ENCODE peak calls at places on chromosomes 7 and 10, in ten cellular contexts. One of them, this sample, is unnamed.
A peak's percentile ranks its signal among the peaks of the same experiment; 100 is the strongest.

GRCh38 chr7:32227746-32228145 is 157.5 kb upstream of the PDE1C start:
- DNase-seq in mammary epithelial cell: no peak
- DNase-seq in heart left ventricle: no peak
- DNase-seq in AG09309: no peak
- DNase-seq in body of pancreas: no peak
- DNase-seq in fibroblast of mammary gland: no peak
- DNase-seq in left ventricle myocardium inferior: no peak
- DNase-seq in lower lobe of right lung: no peak
- DNase-seq in NB4: no peak
- DNase-seq in Peyer's patch: no peak
- DNase-seq in this sample: no peak

GRCh38 chr10:1074748-1075358 is 18.7 kb downstream of the WDR37 start:
- DNase-seq in body of pancreas: no peak
- DNase-seq in heart left ventricle: no peak
- DNase-seq in lower lobe of right lung: peak; percentile 78
- DNase-seq in left ventricle myocardium inferior: no peak
- DNase-seq in NB4: peak; percentile 40
- DNase-seq in fibroblast of mammary gland: no peak
- DNase-seq in mammary epithelial cell: no peak
- DNase-seq in AG09309: no peak
- DNase-seq in Peyer's patch: no peak
- DNase-seq in this sample: no peak

GRCh38 chr10:124612611-124613498 is 131.3 kb downstream of the FAM53B start:
- DNase-seq in left ventricle myocardium inferior: no peak
- DNase-seq in heart left ventricle: no peak
- DNase-seq in lower lobe of right lung: no peak
- DNase-seq in fibroblast of mammary gland: peak; percentile 63
- DNase-seq in NB4: peak; percentile 84
- DNase-seq in mammary epithelial cell: no peak
- DNase-seq in body of pancreas: no peak
- DNase-seq in Peyer's patch: no peak
- DNase-seq in AG09309: no peak
- DNase-seq in this sample: no peak

GRCh38 chr10:78319371-78319770 is 285.7 kb downstream of the RPS24 start:
- DNase-seq in left ventricle myocardium inferior: no peak
- DNase-seq in fibroblast of mammary gland: no peak
- DNase-seq in mammary epithelial cell: no peak
- DNase-seq in heart left ventricle: no peak
- DNase-seq in AG09309: no peak
- DNase-seq in body of pancreas: no peak
- DNase-seq in lower lobe of right lung: no peak
- DNase-seq in NB4: no peak
- DNase-seq in Peyer's patch: no peak
- DNase-seq in this sample: no peak

GRCh38 chr10:7318836-7319235 is 92.0 kb downstream of the SFMBT2 start:
- DNase-seq in fibroblast of mammary gland: no peak
- DNase-seq in left ventricle myocardium inferior: no peak
- DNase-seq in lower lobe of right lung: no peak
- DNase-seq in heart left ventricle: peak; percentile 39
- DNase-seq in NB4: no peak
- DNase-seq in mammary epithelial cell: no peak
- DNase-seq in Peyer's patch: no peak
- DNase-seq in AG09309: no peak
- DNase-seq in body of pancreas: no peak
- DNase-seq in this sample: no peak

GRCh38 chr10:9339702-9340101 is 1285.2 kb downstream of the GATA3 start:
- DNase-seq in Peyer's patch: no peak
- DNase-seq in body of pancreas: no peak
- DNase-seq in mammary epithelial cell: no peak
- DNase-seq in fibroblast of mammary gland: no peak
- DNase-seq in left ventricle myocardium inferior: no peak
- DNase-seq in heart left ventricle: no peak
- DNase-seq in AG09309: no peak
- DNase-seq in NB4: no peak
- DNase-seq in lower lobe of right lung: no peak
- DNase-seq in this sample: no peak

GRCh38 chr10:72509206-72509799 is 116.6 kb downstream of the MICU1 start:
- DNase-seq in left ventricle myocardium inferior: no peak
- DNase-seq in body of pancreas: no peak
- DNase-seq in AG09309: no peak
- DNase-seq in Peyer's patch: no peak
- DNase-seq in lower lobe of right lung: no peak
- DNase-seq in mammary epithelial cell: peak; percentile 53
- DNase-seq in NB4: peak; percentile 87
- DNase-seq in fibroblast of mammary gland: peak; percentile 8
- DNase-seq in heart left ventricle: no peak
- DNase-seq in this sample: no peak

GRCh38 chr7:112306903-112307302 is 100.4 kb downstream of the ZNF277 start:
- DNase-seq in left ventricle myocardium inferior: no peak
- DNase-seq in NB4: no peak
- DNase-seq in Peyer's patch: no peak
- DNase-seq in body of pancreas: no peak
- DNase-seq in mammary epithelial cell: no peak
- DNase-seq in AG09309: no peak
- DNase-seq in fibroblast of mammary gland: no peak
- DNase-seq in heart left ventricle: no peak
- DNase-seq in lower lobe of right lung: no peak
- DNase-seq in this sample: no peak

GRCh38 chr10:44981172-44982113 is 2.8 kb upstream of the DEPP1 start:
- DNase-seq in NB4: peak; percentile 53
- DNase-seq in fibroblast of mammary gland: peak; percentile 89
- DNase-seq in heart left ventricle: peak; percentile 73
- DNase-seq in left ventricle myocardium inferior: no peak
- DNase-seq in lower lobe of right lung: peak; percentile 42
- DNase-seq in body of pancreas: peak; percentile 77
- DNase-seq in mammary epithelial cell: peak; percentile 88
- DNase-seq in AG09309: peak; percentile 66
- DNase-seq in Peyer's patch: no peak
- DNase-seq in this sample: no peak

GRCh38 chr7:134962270-134962669 is 24.0 kb upstream of the AGBL3 start:
- DNase-seq in left ventricle myocardium inferior: no peak
- DNase-seq in lower lobe of right lung: no peak
- DNase-seq in body of pancreas: no peak
- DNase-seq in Peyer's patch: no peak
- DNase-seq in NB4: no peak
- DNase-seq in heart left ventricle: no peak
- DNase-seq in fibroblast of mammary gland: peak; percentile 17
- DNase-seq in AG09309: no peak
- DNase-seq in mammary epithelial cell: no peak
- DNase-seq in this sample: no peak

GRCh38 chr7:30750574-30751256 is 1.2 kb upstream of the INMT start:
- DNase-seq in lower lobe of right lung: peak; percentile 66
- DNase-seq in mammary epithelial cell: no peak
- DNase-seq in AG09309: peak; percentile 84
- DNase-seq in heart left ventricle: peak; percentile 90
- DNase-seq in left ventricle myocardium inferior: peak; percentile 85
- DNase-seq in body of pancreas: peak; percentile 29
- DNase-seq in Peyer's patch: peak; percentile 80
- DNase-seq in fibroblast of mammary gland: peak; percentile 95
- DNase-seq in NB4: no peak
- DNase-seq in this sample: no peak

GRCh38 chr10:130729876-130730275 is 581.6 kb downstream of the TCERG1L start:
- DNase-seq in mammary epithelial cell: no peak
- DNase-seq in Peyer's patch: no peak
- DNase-seq in body of pancreas: no peak
- DNase-seq in heart left ventricle: no peak
- DNase-seq in lower lobe of right lung: no peak
- DNase-seq in AG09309: no peak
- DNase-seq in left ventricle myocardium inferior: no peak
- DNase-seq in NB4: no peak
- DNase-seq in fibroblast of mammary gland: no peak
- DNase-seq in this sample: no peak

GRCh38 chr7:149780056-149780455 is 6.7 kb upstream of the ZNF467 start:
- DNase-seq in NB4: no peak
- DNase-seq in lower lobe of right lung: peak; percentile 44
- DNase-seq in mammary epithelial cell: no peak
- DNase-seq in body of pancreas: no peak
- DNase-seq in Peyer's patch: no peak
- DNase-seq in AG09309: no peak
- DNase-seq in left ventricle myocardium inferior: no peak
- DNase-seq in fibroblast of mammary gland: no peak
- DNase-seq in heart left ventricle: no peak
- DNase-seq in this sample: no peak

GRCh38 chr7:158353606-158354570 is 233.7 kb downstream of the PTPRN2 start:
- DNase-seq in fibroblast of mammary gland: peak; percentile 7
- DNase-seq in heart left ventricle: no peak
- DNase-seq in lower lobe of right lung: no peak
- DNase-seq in body of pancreas: no peak
- DNase-seq in Peyer's patch: no peak
- DNase-seq in left ventricle myocardium inferior: no peak
- DNase-seq in NB4: peak; percentile 76
- DNase-seq in AG09309: no peak
- DNase-seq in mammary epithelial cell: no peak
- DNase-seq in this sample: peak; percentile 10

GRCh38 chr7:107843184-107843583 is 40.2 kb upstream of the SLC26A3 start:
- DNase-seq in Peyer's patch: no peak
- DNase-seq in NB4: no peak
- DNase-seq in AG09309: no peak
- DNase-seq in lower lobe of right lung: no peak
- DNase-seq in left ventricle myocardium inferior: no peak
- DNase-seq in heart left ventricle: no peak
- DNase-seq in mammary epithelial cell: no peak
- DNase-seq in body of pancreas: no peak
- DNase-seq in fibroblast of mammary gland: no peak
- DNase-seq in this sample: no peak

GRCh38 chr7:106841896-106842390 is 23.1 kb upstream of the PIK3CG start:
- DNase-seq in fibroblast of mammary gland: no peak
- DNase-seq in mammary epithelial cell: peak; percentile 30
- DNase-seq in AG09309: no peak
- DNase-seq in heart left ventricle: no peak
- DNase-seq in Peyer's patch: no peak
- DNase-seq in NB4: no peak
- DNase-seq in body of pancreas: no peak
- DNase-seq in lower lobe of right lung: no peak
- DNase-seq in left ventricle myocardium inferior: no peak
- DNase-seq in this sample: no peak

GRCh38 chr10:118800920-118801319 is 46.1 kb upstream of the CACUL1 start:
- DNase-seq in NB4: peak; percentile 48
- DNase-seq in fibroblast of mammary gland: peak; percentile 19
- DNase-seq in mammary epithelial cell: peak; percentile 26
- DNase-seq in body of pancreas: peak; percentile 55
- DNase-seq in heart left ventricle: no peak
- DNase-seq in Peyer's patch: no peak
- DNase-seq in lower lobe of right lung: no peak
- DNase-seq in left ventricle myocardium inferior: no peak
- DNase-seq in AG09309: no peak
- DNase-seq in this sample: peak; percentile 8

GRCh38 chr7:26151953-26152781 is at the start of gene NFE2L3:
- DNase-seq in heart left ventricle: peak; percentile 78
- DNase-seq in NB4: peak; percentile 93
- DNase-seq in body of pancreas: peak; percentile 93
- DNase-seq in fibroblast of mammary gland: peak; percentile 31
- DNase-seq in mammary epithelial cell: peak; percentile 65
- DNase-seq in Peyer's patch: peak; percentile 90
- DNase-seq in lower lobe of right lung: peak; percentile 91
- DNase-seq in left ventricle myocardium inferior: peak; percentile 68
- DNase-seq in AG09309: no peak
- DNase-seq in this sample: peak; percentile 32
- H3K4me3 ChIP-seq in heart left ventricle: peak within 1 kb of the TSS; percentile 38
- H3K4me3 ChIP-seq in NB4: peak within 1 kb of the TSS; percentile 54
- H3K4me3 ChIP-seq in body of pancreas: peak within 1 kb of the TSS; percentile 5
- H3K4me3 ChIP-seq in fibroblast of mammary gland: peak within 1 kb of the TSS; percentile 35
- H3K4me3 ChIP-seq in mammary epithelial cell: peak within 1 kb of the TSS; percentile 64
- H3K4me3 ChIP-seq in Peyer's patch: peak within 1 kb of the TSS; percentile 89
- H3K4me3 ChIP-seq in lower lobe of right lung: peak within 1 kb of the TSS; percentile 63
- H3K4me3 ChIP-seq in left ventricle myocardium inferior: peak within 1 kb of the TSS; percentile 71
- H3K4me3 ChIP-seq in AG09309: peak within 1 kb of the TSS; percentile 26
- H3K4me3 ChIP-seq in this sample: peak within 1 kb of the TSS; percentile 53

GRCh38 chr7:43583424-43584199 is 704 bp downstream of the STK17A start:
- DNase-seq in Peyer's patch: peak; percentile 84
- DNase-seq in mammary epithelial cell: peak; percentile 47
- DNase-seq in heart left ventricle: peak; percentile 89
- DNase-seq in left ventricle myocardium inferior: peak; percentile 82
- DNase-seq in NB4: peak; percentile 88
- DNase-seq in lower lobe of right lung: peak; percentile 89
- DNase-seq in AG09309: no peak
- DNase-seq in body of pancreas: peak; percentile 89
- DNase-seq in fibroblast of mammary gland: peak; percentile 35
- DNase-seq in this sample: no peak
- TF ChIP-seq CTCF in Peyer's patch: no peak
- TF ChIP-seq CTCF in mammary epithelial cell: no peak
- TF ChIP-seq CTCF in heart left ventricle: peak; percentile 49
- TF ChIP-seq CTCF in left ventricle myocardium inferior: no peak
- TF ChIP-seq CTCF in NB4: peak; percentile 20
- TF ChIP-seq CTCF in lower lobe of right lung: peak; percentile 27
- TF ChIP-seq CTCF in AG09309: peak; percentile 30
- TF ChIP-seq CTCF in body of pancreas: no peak
- TF ChIP-seq CTCF in fibroblast of mammary gland: no peak
- TF ChIP-seq CTCF in this sample: peak; percentile 55

DNA sequence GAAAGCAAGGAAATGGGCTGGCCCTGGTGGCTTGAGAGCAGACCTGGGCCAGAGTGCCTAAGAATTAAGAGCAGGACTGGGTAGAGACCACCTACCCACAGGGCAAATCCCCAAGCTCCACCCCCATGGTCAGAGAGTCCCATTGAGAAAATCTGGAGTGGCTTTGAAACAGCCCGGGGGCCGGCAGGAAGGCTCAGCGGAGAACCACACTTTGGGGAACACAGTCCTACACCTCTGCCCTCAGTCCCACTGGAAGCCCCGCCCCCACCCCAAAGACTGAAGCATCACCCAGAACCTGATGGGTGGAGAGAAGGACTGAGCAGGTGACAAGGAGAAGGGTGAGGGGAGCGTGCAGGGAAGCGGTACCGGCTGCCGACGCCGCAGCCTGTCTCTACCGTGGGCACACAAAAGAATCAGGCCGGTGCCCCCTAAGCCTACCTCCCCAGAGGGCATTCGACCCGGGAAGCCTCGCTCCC is 3.6 kb downstream of the SMARCD3 start:
- DNase-seq in AG09309: no peak
- DNase-seq in Peyer's patch: peak; percentile 26
- DNase-seq in mammary epithelial cell: no peak
- DNase-seq in left ventricle myocardium inferior: no peak
- DNase-seq in heart left ventricle: no peak
- DNase-seq in lower lobe of right lung: peak; percentile 26
- DNase-seq in fibroblast of mammary gland: no peak
- DNase-seq in NB4: no peak
- DNase-seq in body of pancreas: no peak
- DNase-seq in this sample: no peak
- H3K4me3 ChIP-seq in AG09309: peak overlapping the region; percentile 12
- H3K4me3 ChIP-seq in Peyer's patch: peak overlapping the region; percentile 50
- H3K4me3 ChIP-seq in mammary epithelial cell: no peak overlapping the region
- H3K4me3 ChIP-seq in left ventricle myocardium inferior: peak overlapping the region; percentile 84
- H3K4me3 ChIP-seq in heart left ventricle: no peak overlapping the region
- H3K4me3 ChIP-seq in lower lobe of right lung: peak overlapping the region; percentile 43
- H3K4me3 ChIP-seq in fibroblast of mammary gland: no peak overlapping the region
- H3K4me3 ChIP-seq in NB4: no peak overlapping the region
- H3K4me3 ChIP-seq in body of pancreas: no peak overlapping the region
- H3K4me3 ChIP-seq in this sample: no peak overlapping the region

DNA sequence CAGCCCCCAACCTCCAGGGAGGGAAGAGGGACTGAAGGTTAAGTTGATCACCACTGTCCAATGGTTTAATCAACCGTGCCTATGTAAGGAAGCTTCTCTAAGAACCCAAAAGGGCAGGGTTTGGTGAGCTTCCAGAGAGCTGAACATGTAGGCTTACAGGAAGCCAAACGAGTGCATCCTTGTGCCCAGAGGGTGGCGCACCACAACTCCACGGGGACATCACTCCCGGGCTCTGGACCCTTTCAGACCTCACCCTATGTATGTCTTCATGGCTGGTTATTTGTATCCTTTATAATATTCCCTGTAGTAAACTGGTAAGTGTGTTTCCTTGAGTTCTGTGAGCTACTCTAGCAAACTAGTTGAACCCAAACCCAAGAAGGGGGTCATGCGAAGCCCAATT is 11.5 kb upstream of the NFKB2 start:
- DNase-seq in fibroblast of mammary gland: peak; percentile 21
- DNase-seq in lower lobe of right lung: no peak
- DNase-seq in Peyer's patch: no peak
- DNase-seq in mammary epithelial cell: no peak
- DNase-seq in left ventricle myocardium inferior: no peak
- DNase-seq in body of pancreas: no peak
- DNase-seq in AG09309: no peak
- DNase-seq in NB4: peak; percentile 57
- DNase-seq in heart left ventricle: no peak
- DNase-seq in this sample: no peak
- TF ChIP-seq CTCF in fibroblast of mammary gland: no peak
- TF ChIP-seq CTCF in lower lobe of right lung: no peak
- TF ChIP-seq CTCF in Peyer's patch: peak; percentile 9
- TF ChIP-seq CTCF in mammary epithelial cell: no peak
- TF ChIP-seq CTCF in left ventricle myocardium inferior: no peak
- TF ChIP-seq CTCF in body of pancreas: no peak
- TF ChIP-seq CTCF in AG09309: no peak
- TF ChIP-seq CTCF in NB4: peak; percentile 46
- TF ChIP-seq CTCF in heart left ventricle: no peak
- TF ChIP-seq CTCF in this sample: no peak